ENCODE peak calls at places on chromosomes 3 and 15, in five cellular contexts. B, I, F, J and V are unnamed samples.

GRCh38 chr15:58951388-58952060 is 18.0 kb upstream of the SLTM start:
- DNase-seq in I (no peak), F (peak; percentile 91), B (no peak), J (no peak), V (no peak)

GRCh38 chr3:2477635-2478034 is 379.0 kb downstream of the CNTN4 start:
- DNase-seq in B (no peak), J (no peak), I (no peak), F (no peak), V (no peak)

GRCh38 chr3:35528728-35529127 is 110.6 kb upstream of the ARPP21 start:
- DNase-seq in B (no peak), I (no peak), F (no peak), J (no peak), V (peak; percentile 80)

GRCh38 chr15:87792250-87793030 is 464.1 kb downstream of the NTRK3 start:
- DNase-seq in B (no peak), J (no peak), F (no peak), I (no peak), V (no peak)

GRCh38 chr3:164903820-164904451 is 174.4 kb downstream of the SI start:
- DNase-seq in I (no peak), F (no peak), B (no peak), J (no peak), V (no peak)

GRCh38 chr3:122030381-122031122 is 8.5 kb upstream of the ILDR1 start:
- DNase-seq in F (no peak), J (no peak), I (no peak), B (no peak), V (peak; percentile 84)

GRCh38 chr3:172617013-172617706 is 93.7 kb downstream of the NCEH1 start:
- DNase-seq in B (no peak), F (no peak), I (no peak), J (no peak), V (no peak)

GRCh38 chr15:100879461-100880138 is at the start of gene ALDH1A3:
- DNase-seq in F (peak; percentile 50), J (no peak), B (peak; percentile 89), I (peak; percentile 48), V (peak; percentile 46)

GRCh38 chr3:49805367-49805782 is 2.3 kb downstream of the INKA1 start:
- DNase-seq in I (no peak), F (no peak), J (peak; percentile 74), B (no peak), V (no peak)

GRCh38 chr15:39657714-39658113 is 76.8 kb downstream of the THBS1 start:
- DNase-seq in I (no peak), J (no peak), F (peak; percentile 26), B (no peak), V (no peak)

GRCh38 chr3:85567074-85567676 is 608.4 kb downstream of the CADM2 start:
- DNase-seq in B (no peak), I (peak; percentile 67), F (peak; percentile 50), J (no peak), V (peak; percentile 52)

GRCh38 chr15:33086500-33087141 is 107.9 kb downstream of the FMN1 start:
- DNase-seq in B (peak; percentile 40), J (no peak), I (no peak), F (peak; percentile 74), V (peak; percentile 78)

GRCh38 chr3:192772495-192772894 is 45.2 kb upstream of the FGF12 start:
- DNase-seq in B (no peak), J (no peak), F (peak; percentile 37), I (peak; percentile 61), V (peak; percentile 23)
- TF ChIP-seq CTCF in B (peak; percentile 9), J (no peak), F (peak; percentile 46), I (peak; percentile 44), V (peak; percentile 45)

DNA sequence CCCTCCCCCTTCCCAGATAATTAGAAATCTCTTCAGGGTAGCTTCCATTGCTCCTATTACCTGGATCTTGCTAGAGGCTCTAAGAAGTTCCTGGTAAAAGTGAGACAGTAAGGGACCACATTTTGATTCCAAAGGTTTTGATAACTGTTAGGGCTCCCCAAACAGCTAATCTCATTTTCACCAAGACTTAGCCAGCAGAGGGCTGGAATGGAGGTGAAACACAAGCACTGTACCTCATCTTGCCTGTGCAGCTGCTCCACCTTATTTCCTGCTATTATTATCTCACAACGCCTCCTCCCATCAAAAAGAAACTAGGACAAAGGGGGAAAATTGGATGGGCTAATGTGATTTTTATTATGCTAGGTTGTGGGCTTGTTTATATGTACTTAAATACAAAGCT is 7.3 kb downstream of the SETD5 start:
- DNase-seq in J (no peak), F (no peak), I (no peak), B (no peak), V (no peak)
- TF ChIP-seq CTCF in J (no peak), F (peak; percentile 36), I (no peak), B (peak; percentile 28), V (no peak)

DNA sequence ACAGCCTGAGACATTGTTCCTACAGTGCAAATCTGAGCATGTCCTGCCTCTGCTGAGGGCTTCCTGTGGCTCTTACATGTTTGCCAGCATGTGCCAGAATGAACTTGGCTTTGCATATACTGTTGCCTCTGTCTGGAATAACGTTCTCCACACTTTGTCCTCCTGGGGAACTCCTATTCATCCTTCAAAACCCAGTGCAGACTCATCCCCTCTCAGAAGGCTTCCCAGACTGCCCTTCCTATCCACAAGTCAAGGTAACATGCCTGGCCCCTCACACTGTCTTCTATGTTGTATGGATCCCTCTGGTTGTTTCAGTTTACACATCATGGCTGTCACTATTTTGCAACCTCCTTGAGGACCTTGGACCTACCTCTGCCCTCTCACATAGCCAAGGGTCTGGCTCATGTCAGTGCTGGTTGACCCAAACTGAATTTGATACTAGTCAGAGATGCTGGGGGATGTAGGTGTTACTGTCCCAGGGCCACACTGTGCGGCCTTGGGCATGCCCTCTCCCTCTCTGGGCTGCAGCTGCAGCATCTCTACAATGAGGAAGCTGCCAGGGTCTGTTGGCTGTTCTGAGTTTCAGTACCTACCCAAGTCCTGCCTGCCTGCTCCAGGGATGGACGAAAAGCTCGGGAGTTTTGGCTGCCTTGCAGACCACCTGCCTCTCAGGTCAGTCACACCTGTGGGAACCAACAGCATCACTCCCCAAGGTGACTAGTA is 29.0 kb upstream of the TSPAN3 start:
- DNase-seq in J (no peak), B (no peak), F (no peak), I (no peak), V (no peak)
- TF ChIP-seq CTCF in J (no peak), B (no peak), F (no peak), I (no peak), V (no peak)

DNA sequence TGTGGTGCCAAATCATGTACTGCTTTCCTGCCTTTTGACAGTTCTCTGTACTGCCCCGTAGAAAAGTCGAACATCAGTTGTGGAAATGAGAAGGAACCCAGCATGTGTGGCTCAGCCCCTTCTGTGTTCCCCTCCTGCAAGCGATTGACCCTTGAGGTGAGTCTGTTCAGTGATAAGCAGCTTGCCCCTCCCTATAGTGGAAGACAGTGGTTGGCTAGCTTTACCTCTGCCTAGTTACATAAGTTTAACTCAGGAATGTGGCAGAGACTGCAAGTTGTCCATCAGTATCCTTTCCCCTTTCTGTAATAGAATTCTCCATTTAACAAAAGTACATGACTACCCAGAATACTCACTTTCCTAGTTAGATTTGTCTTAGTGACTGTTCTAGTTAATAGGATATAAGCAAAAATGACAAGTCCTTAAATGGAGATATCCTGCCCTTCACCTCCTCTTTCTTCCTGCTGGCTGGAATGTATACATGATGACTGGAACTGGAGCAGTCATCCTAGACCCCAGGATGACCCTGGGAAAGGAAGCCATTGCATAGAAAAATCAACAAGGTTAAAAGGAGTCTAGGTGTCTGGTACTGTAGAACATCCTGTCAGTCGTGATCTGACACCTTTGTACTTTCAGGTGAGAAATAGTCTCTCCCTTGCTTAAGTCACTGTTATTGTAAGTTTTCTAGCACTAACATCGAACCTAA is 10.6 kb downstream of the SETMAR start:
- DNase-seq in J (no peak), B (no peak), I (no peak), F (peak; percentile 69), V (no peak)
- TF ChIP-seq CTCF in J (no peak), B (no peak), I (no peak), F (no peak), V (no peak)

DNA sequence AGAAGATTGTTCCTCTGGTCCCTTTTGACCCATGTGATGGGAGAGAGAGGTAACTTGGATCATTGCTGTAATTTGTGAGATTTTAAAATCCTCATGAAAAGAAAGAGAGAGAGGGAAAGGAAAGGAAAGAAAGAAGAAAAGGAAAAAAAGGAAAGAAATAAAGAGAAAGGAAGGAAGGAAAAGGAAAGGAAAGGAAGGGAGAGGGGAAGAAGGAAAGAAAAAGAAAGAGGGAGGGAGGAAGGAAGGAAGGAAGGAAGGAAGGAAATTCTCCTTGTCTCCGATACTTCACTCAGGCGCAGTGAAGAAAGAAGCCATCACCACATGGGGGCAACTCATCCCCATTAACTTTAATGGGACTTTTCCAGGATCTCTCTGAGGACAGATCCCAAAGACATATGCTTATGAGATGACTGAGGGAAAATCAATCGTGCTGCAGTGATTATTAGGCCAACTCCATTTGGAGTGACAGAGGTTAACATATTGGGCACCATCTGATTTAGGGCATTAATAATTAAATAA is 123.0 kb downstream of the MEGF11 start:
- DNase-seq in I (no peak), F (no peak), B (no peak), J (no peak), V (no peak)
- TF ChIP-seq CTCF in I (no peak), F (no peak), B (no peak), J (no peak), V (no peak)